ENCODE peak calls at places on chromosomes 2 and 18, in five cellular contexts. Y, G, H, T and O are unnamed samples.

GRCh38 chr2:102030855-102031527 is 39.2 kb downstream of the IL1R2 start:
- DNase-seq in H (no peak), T (no peak), Y (no peak), G (no peak), O (no peak)

GRCh38 chr2:113225505-113226259 is 51.9 kb downstream of the PSD4 start:
- DNase-seq in T (no peak), G (no peak), H (no peak), Y (no peak), O (no peak)

GRCh38 chr2:196702641-196703040 is 63.1 kb downstream of the CCDC150 start:
- DNase-seq in Y (no peak), H (no peak), G (no peak), T (no peak), O (no peak)

GRCh38 chr2:8030694-8031303 is 651.1 kb upstream of the ID2 start:
- DNase-seq in Y (no peak), G (no peak), T (no peak), H (no peak), O (no peak)

GRCh38 chr2:235613671-235614070 is 119.8 kb downstream of the AGAP1 start:
- DNase-seq in T (no peak), G (no peak), H (no peak), Y (no peak), O (no peak)

GRCh38 chr2:241391892-241392665 is 36.0 kb downstream of the FARP2 start:
- DNase-seq in G (peak), H (no peak), Y (no peak), T (no peak), O (peak)

GRCh38 chr2:121284424-121285076 is 452 bp downstream of the TFCP2L1 start:
- DNase-seq in H (no peak), T (no peak), Y (no peak), G (no peak), O (peak)

GRCh38 chr2:43135583-43135982 is 90.8 kb downstream of the ZFP36L2 start:
- DNase-seq in H (no peak), G (no peak), T (no peak), Y (no peak), O (no peak)

GRCh38 chr2:228688007-228688645 is 506.6 kb upstream of the SPHKAP start:
- DNase-seq in G (no peak), T (no peak), Y (no peak), H (no peak), O (no peak)

GRCh38 chr2:234792566-234792965 is 159.3 kb upstream of the SH3BP4 start:
- DNase-seq in G (no peak), T (no peak), Y (no peak), H (no peak), O (no peak)

GRCh38 chr18:3456686-3457069 is 6.7 kb downstream of the TGIF1 start:
- DNase-seq in G (no peak), H (no peak), T (no peak), Y (no peak), O (no peak)

GRCh38 chr2:145258903-145259579 is 739.1 kb upstream of the ZEB2 start:
- DNase-seq in G (peak), T (peak), H (no peak), Y (no peak), O (no peak)

GRCh38 chr2:15560988-15561573 is at the start of gene NBAS:
- DNase-seq in H (peak), G (peak), Y (peak), T (peak), O (peak)

GRCh38 chr18:22032392-22032961 is 136.9 kb upstream of the GATA6 start:
- DNase-seq in Y (no peak), H (no peak), T (no peak), G (no peak), O (no peak)